ENCODE peak calls at places on chromosome 1, in ten cellular contexts. One of them, this sample, is unnamed.

GRCh38 chr1:41539999-41540398 is 55.5 kb upstream of the EDN2 start:
- DNase-seq in AG10803: no peak
- DNase-seq in fibroblast of the aortic adventitia: no peak
- DNase-seq in prostate gland: no peak
- DNase-seq in D721Med: no peak
- DNase-seq in stomach: peak
- DNase-seq in esophagus muscularis mucosa: no peak
- DNase-seq in foreskin fibroblast: no peak
- DNase-seq in epithelial cell of esophagus: no peak
- DNase-seq in spleen: peak
- DNase-seq in this sample: no peak

GRCh38 chr1:147167361-147167760 is 4.9 kb downstream of the PRKAB2 start:
- DNase-seq in AG10803: peak
- DNase-seq in fibroblast of the aortic adventitia: peak
- DNase-seq in prostate gland: no peak
- DNase-seq in D721Med: no peak
- DNase-seq in stomach: no peak
- DNase-seq in esophagus muscularis mucosa: no peak
- DNase-seq in foreskin fibroblast: peak
- DNase-seq in epithelial cell of esophagus: peak
- DNase-seq in spleen: no peak
- DNase-seq in this sample: no peak

GRCh38 chr1:226482975-226483660 is 65.4 kb upstream of the STUM start:
- DNase-seq in AG10803: no peak
- DNase-seq in fibroblast of the aortic adventitia: no peak
- DNase-seq in prostate gland: no peak
- DNase-seq in D721Med: no peak
- DNase-seq in stomach: peak
- DNase-seq in esophagus muscularis mucosa: no peak
- DNase-seq in foreskin fibroblast: no peak
- DNase-seq in epithelial cell of esophagus: peak
- DNase-seq in spleen: no peak
- DNase-seq in this sample: no peak

GRCh38 chr1:206736878-206737728 is 33.5 kb upstream of the IL19 start:
- DNase-seq in AG10803: no peak
- DNase-seq in fibroblast of the aortic adventitia: no peak
- DNase-seq in prostate gland: no peak
- DNase-seq in D721Med: no peak
- DNase-seq in stomach: no peak
- DNase-seq in esophagus muscularis mucosa: no peak
- DNase-seq in foreskin fibroblast: no peak
- DNase-seq in epithelial cell of esophagus: no peak
- DNase-seq in spleen: no peak
- DNase-seq in this sample: no peak

GRCh38 chr1:37037675-37038074 is 3.4 kb upstream of the GRIK3 start:
- DNase-seq in AG10803: no peak
- DNase-seq in fibroblast of the aortic adventitia: no peak
- DNase-seq in prostate gland: no peak
- DNase-seq in D721Med: no peak
- DNase-seq in stomach: no peak
- DNase-seq in esophagus muscularis mucosa: no peak
- DNase-seq in foreskin fibroblast: no peak
- DNase-seq in epithelial cell of esophagus: no peak
- DNase-seq in spleen: no peak
- DNase-seq in this sample: no peak

GRCh38 chr1:168146160-168146539 is 9.4 kb upstream of the GPR161 start:
- DNase-seq in AG10803: no peak
- DNase-seq in fibroblast of the aortic adventitia: no peak
- DNase-seq in prostate gland: no peak
- DNase-seq in D721Med: no peak
- DNase-seq in stomach: no peak
- DNase-seq in esophagus muscularis mucosa: no peak
- DNase-seq in foreskin fibroblast: no peak
- DNase-seq in epithelial cell of esophagus: no peak
- DNase-seq in spleen: no peak
- DNase-seq in this sample: no peak

GRCh38 chr1:155253208-155253607 is 2.1 kb downstream of the ENTREP3 start:
- DNase-seq in AG10803: no peak
- DNase-seq in fibroblast of the aortic adventitia: no peak
- DNase-seq in prostate gland: no peak
- DNase-seq in D721Med: no peak
- DNase-seq in stomach: no peak
- DNase-seq in esophagus muscularis mucosa: no peak
- DNase-seq in foreskin fibroblast: no peak
- DNase-seq in epithelial cell of esophagus: no peak
- DNase-seq in spleen: peak
- DNase-seq in this sample: no peak

GRCh38 chr1:118483245-118484006 is 298.4 kb upstream of the SPAG17 start:
- DNase-seq in AG10803: no peak
- DNase-seq in fibroblast of the aortic adventitia: no peak
- DNase-seq in prostate gland: no peak
- DNase-seq in D721Med: no peak
- DNase-seq in stomach: no peak
- DNase-seq in esophagus muscularis mucosa: no peak
- DNase-seq in foreskin fibroblast: no peak
- DNase-seq in epithelial cell of esophagus: peak
- DNase-seq in spleen: no peak
- DNase-seq in this sample: no peak

GRCh38 chr1:7856345-7856744 is 3.5 kb upstream of the UTS2 start:
- DNase-seq in AG10803: no peak
- DNase-seq in fibroblast of the aortic adventitia: no peak
- DNase-seq in prostate gland: no peak
- DNase-seq in D721Med: no peak
- DNase-seq in stomach: no peak
- DNase-seq in esophagus muscularis mucosa: peak
- DNase-seq in foreskin fibroblast: no peak
- DNase-seq in epithelial cell of esophagus: no peak
- DNase-seq in spleen: no peak
- DNase-seq in this sample: no peak

GRCh38 chr1:211875541-211875940 is 45.0 kb upstream of the LPGAT1 start:
- DNase-seq in AG10803: no peak
- DNase-seq in fibroblast of the aortic adventitia: no peak
- DNase-seq in prostate gland: no peak
- DNase-seq in D721Med: no peak
- DNase-seq in stomach: no peak
- DNase-seq in esophagus muscularis mucosa: peak
- DNase-seq in foreskin fibroblast: no peak
- DNase-seq in epithelial cell of esophagus: no peak
- DNase-seq in spleen: no peak
- DNase-seq in this sample: no peak

GRCh38 chr1:87024936-87025537 is 110.6 kb downstream of the HS2ST1 start:
- DNase-seq in AG10803: peak
- DNase-seq in fibroblast of the aortic adventitia: peak
- DNase-seq in prostate gland: no peak
- DNase-seq in D721Med: no peak
- DNase-seq in stomach: no peak
- DNase-seq in esophagus muscularis mucosa: no peak
- DNase-seq in foreskin fibroblast: peak
- DNase-seq in epithelial cell of esophagus: peak
- DNase-seq in spleen: no peak
- DNase-seq in this sample: peak

GRCh38 chr1:244049142-244049968 is 1.7 kb upstream of the ZBTB18 start:
- DNase-seq in AG10803: no peak
- DNase-seq in fibroblast of the aortic adventitia: no peak
- DNase-seq in prostate gland: peak
- DNase-seq in D721Med: no peak
- DNase-seq in stomach: no peak
- DNase-seq in esophagus muscularis mucosa: no peak
- DNase-seq in foreskin fibroblast: peak
- DNase-seq in epithelial cell of esophagus: peak
- DNase-seq in spleen: peak
- DNase-seq in this sample: peak

GRCh38 chr1:228885845-228886244 is 150.6 kb downstream of the RHOU start:
- DNase-seq in AG10803: no peak
- DNase-seq in fibroblast of the aortic adventitia: no peak
- DNase-seq in prostate gland: no peak
- DNase-seq in D721Med: no peak
- DNase-seq in stomach: no peak
- DNase-seq in esophagus muscularis mucosa: no peak
- DNase-seq in foreskin fibroblast: no peak
- DNase-seq in epithelial cell of esophagus: no peak
- DNase-seq in spleen: peak
- DNase-seq in this sample: no peak

GRCh38 chr1:10459185-10459584 is 9.4 kb downstream of the CORT start:
- DNase-seq in AG10803: peak
- DNase-seq in fibroblast of the aortic adventitia: peak
- DNase-seq in prostate gland: peak
- DNase-seq in D721Med: no peak
- DNase-seq in stomach: no peak
- DNase-seq in esophagus muscularis mucosa: no peak
- DNase-seq in foreskin fibroblast: peak
- DNase-seq in epithelial cell of esophagus: peak
- DNase-seq in spleen: no peak
- DNase-seq in this sample: no peak

GRCh38 chr1:241532173-241532553 is at the start of gene KMO:
- DNase-seq in AG10803: no peak
- DNase-seq in fibroblast of the aortic adventitia: peak
- DNase-seq in prostate gland: no peak
- DNase-seq in D721Med: no peak
- DNase-seq in stomach: no peak
- DNase-seq in esophagus muscularis mucosa: no peak
- DNase-seq in foreskin fibroblast: peak
- DNase-seq in epithelial cell of esophagus: peak
- DNase-seq in spleen: no peak
- DNase-seq in this sample: no peak

GRCh38 chr1:52913537-52913936 is 8.0 kb downstream of the ECHDC2 start:
- DNase-seq in AG10803: no peak
- DNase-seq in fibroblast of the aortic adventitia: no peak
- DNase-seq in prostate gland: no peak
- DNase-seq in D721Med: no peak
- DNase-seq in stomach: no peak
- DNase-seq in esophagus muscularis mucosa: no peak
- DNase-seq in foreskin fibroblast: no peak
- DNase-seq in epithelial cell of esophagus: no peak
- DNase-seq in spleen: no peak
- DNase-seq in this sample: no peak
- TF ChIP-seq CTCF in AG10803: no peak
- TF ChIP-seq CTCF in fibroblast of the aortic adventitia: no peak
- TF ChIP-seq CTCF in prostate gland: no peak
- TF ChIP-seq CTCF in D721Med: no peak
- TF ChIP-seq CTCF in stomach: no peak
- TF ChIP-seq CTCF in esophagus muscularis mucosa: no peak
- TF ChIP-seq CTCF in foreskin fibroblast: no peak
- TF ChIP-seq CTCF in epithelial cell of esophagus: no peak
- TF ChIP-seq CTCF in spleen: no peak
- TF ChIP-seq CTCF in this sample: peak

DNA sequence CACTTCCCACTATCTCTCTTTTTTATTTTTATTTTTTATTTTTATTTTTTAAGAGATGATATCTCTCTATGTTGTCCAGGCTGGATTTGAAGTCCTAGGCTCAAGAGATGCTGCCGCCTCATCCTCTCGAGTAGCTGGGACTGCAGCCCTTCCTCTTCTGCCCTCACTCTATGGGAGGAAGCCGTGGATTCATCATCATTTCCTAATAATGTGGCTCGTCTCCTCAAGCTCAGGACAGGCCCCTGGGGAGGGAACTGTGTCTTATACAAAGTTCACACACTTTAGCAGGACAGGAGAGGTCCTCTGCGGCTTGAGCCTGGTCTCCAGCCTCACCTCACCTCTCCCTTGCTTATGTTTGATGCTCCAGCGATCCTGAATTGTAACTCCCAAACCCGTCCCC is 16.5 kb upstream of the IFFO2 start:
- DNase-seq in AG10803: no peak
- DNase-seq in fibroblast of the aortic adventitia: no peak
- DNase-seq in prostate gland: no peak
- DNase-seq in D721Med: no peak
- DNase-seq in stomach: no peak
- DNase-seq in esophagus muscularis mucosa: no peak
- DNase-seq in foreskin fibroblast: no peak
- DNase-seq in epithelial cell of esophagus: no peak
- DNase-seq in spleen: peak
- DNase-seq in this sample: no peak
- TF ChIP-seq CTCF in AG10803: no peak
- TF ChIP-seq CTCF in fibroblast of the aortic adventitia: no peak
- TF ChIP-seq CTCF in prostate gland: no peak
- TF ChIP-seq CTCF in D721Med: no peak
- TF ChIP-seq CTCF in stomach: no peak
- TF ChIP-seq CTCF in esophagus muscularis mucosa: no peak
- TF ChIP-seq CTCF in foreskin fibroblast: no peak
- TF ChIP-seq CTCF in epithelial cell of esophagus: no peak
- TF ChIP-seq CTCF in spleen: no peak
- TF ChIP-seq CTCF in this sample: no peak

DNA sequence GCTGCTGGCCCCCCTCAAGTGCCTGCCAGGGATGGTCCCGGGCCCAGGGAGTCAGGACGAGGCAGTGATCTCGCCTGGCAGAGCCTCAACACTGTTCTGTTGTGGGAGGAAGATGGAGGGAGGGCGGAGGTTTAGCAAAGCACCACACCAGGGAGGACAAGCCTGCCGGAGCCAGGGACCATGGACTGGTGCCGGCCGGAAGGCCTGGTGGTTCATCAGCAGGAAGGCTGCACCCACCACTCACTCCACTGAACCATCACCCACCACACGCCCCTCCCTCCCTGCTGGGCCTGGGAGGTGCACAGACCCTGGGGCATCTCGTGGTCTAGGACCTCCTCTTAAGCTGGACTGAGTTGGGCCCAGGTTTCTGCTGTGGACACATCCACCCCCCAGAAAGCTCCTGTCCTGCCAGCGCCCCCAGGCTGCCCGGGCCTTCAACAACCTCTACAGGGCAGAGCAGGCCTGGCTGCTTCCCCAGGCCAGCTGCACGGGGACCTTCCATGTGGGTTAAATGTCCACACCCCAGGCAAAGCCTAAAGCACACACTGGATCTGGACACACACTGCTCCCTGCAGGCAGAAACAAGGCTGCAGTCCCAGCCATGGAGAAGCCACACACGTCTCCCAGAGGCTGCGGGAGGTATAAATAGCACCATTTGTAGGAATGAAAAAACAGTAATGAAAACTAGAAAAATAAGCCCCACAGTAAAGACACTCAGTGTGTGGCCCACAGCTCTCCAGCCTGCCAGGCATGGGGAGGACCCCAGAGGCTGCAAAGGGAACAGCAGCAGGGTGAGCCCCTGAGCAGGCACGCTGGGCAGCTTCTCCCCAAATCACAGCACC is 10.4 kb upstream of the TMEM240 start:
- DNase-seq in AG10803: peak
- DNase-seq in fibroblast of the aortic adventitia: peak
- DNase-seq in prostate gland: no peak
- DNase-seq in D721Med: no peak
- DNase-seq in stomach: no peak
- DNase-seq in esophagus muscularis mucosa: no peak
- DNase-seq in foreskin fibroblast: peak
- DNase-seq in epithelial cell of esophagus: no peak
- DNase-seq in spleen: no peak
- DNase-seq in this sample: no peak
- TF ChIP-seq CTCF in AG10803: peak
- TF ChIP-seq CTCF in fibroblast of the aortic adventitia: peak
- TF ChIP-seq CTCF in prostate gland: no peak
- TF ChIP-seq CTCF in D721Med: no peak
- TF ChIP-seq CTCF in stomach: no peak
- TF ChIP-seq CTCF in esophagus muscularis mucosa: no peak
- TF ChIP-seq CTCF in foreskin fibroblast: peak
- TF ChIP-seq CTCF in epithelial cell of esophagus: peak
- TF ChIP-seq CTCF in spleen: no peak
- TF ChIP-seq CTCF in this sample: no peak

DNA sequence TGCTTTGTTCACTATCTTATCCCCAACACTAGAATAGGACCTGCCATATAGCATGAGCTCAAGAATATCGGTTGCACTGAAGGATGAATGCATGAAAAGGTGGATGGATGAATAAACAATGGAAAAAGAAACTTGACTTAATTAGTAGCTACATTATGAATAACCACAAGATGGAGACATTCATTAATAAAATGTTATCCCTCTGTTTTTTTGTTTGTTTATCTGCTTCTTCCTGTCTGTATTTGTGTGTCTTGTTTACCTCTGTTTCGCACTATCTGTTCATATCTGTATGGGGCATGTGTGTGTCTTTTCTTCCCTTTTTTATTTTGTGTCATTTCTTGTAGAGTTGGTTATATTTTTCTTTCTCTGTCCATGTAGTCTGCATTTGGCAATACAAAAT is 1.1 kb upstream of the OR14I1 start:
- DNase-seq in AG10803: no peak
- DNase-seq in fibroblast of the aortic adventitia: no peak
- DNase-seq in prostate gland: no peak
- DNase-seq in D721Med: no peak
- DNase-seq in stomach: no peak
- DNase-seq in esophagus muscularis mucosa: no peak
- DNase-seq in foreskin fibroblast: no peak
- DNase-seq in epithelial cell of esophagus: no peak
- DNase-seq in spleen: no peak
- DNase-seq in this sample: no peak
- TF ChIP-seq CTCF in AG10803: no peak
- TF ChIP-seq CTCF in fibroblast of the aortic adventitia: no peak
- TF ChIP-seq CTCF in prostate gland: no peak
- TF ChIP-seq CTCF in D721Med: no peak
- TF ChIP-seq CTCF in stomach: no peak
- TF ChIP-seq CTCF in esophagus muscularis mucosa: no peak
- TF ChIP-seq CTCF in foreskin fibroblast: no peak
- TF ChIP-seq CTCF in epithelial cell of esophagus: no peak
- TF ChIP-seq CTCF in spleen: peak
- TF ChIP-seq CTCF in this sample: no peak